ENCODE peak calls at places on chromosome X, in seven cellular contexts. W is fibroblast of the aortic adventitia, Y is AG04449, Q is choroid plexus epithelial cell, P is fibroblast of pulmonary artery, X is upper lobe of right lung, H is stomach. R is an unnamed sample.
A peak's percentile ranks its signal among the peaks of the same experiment; 100 is the strongest.

GRCh38 chrX:8848921-8849320 is 47.7 kb upstream of the FAM9A start:
- DNase-seq in Q (peak; percentile 36), W (peak; percentile 20), P (peak; percentile 34), H (no peak), Y (no peak), X (no peak), R (no peak)

GRCh38 chrX:110021180-110022022 is 18.5 kb downstream of the TMEM164 start:
- DNase-seq in Y (no peak), W (peak; percentile 84), Q (peak; percentile 57), P (peak; percentile 79), H (no peak), X (no peak), R (peak; percentile 97)

GRCh38 chrX:65750674-65751469 is 83.4 kb downstream of the MSN start:
- DNase-seq in Y (no peak), W (no peak), Q (no peak), X (no peak), H (no peak), P (no peak), R (no peak)

GRCh38 chrX:10496345-10496965 is 123.9 kb downstream of the MID1 start:
- DNase-seq in H (no peak), P (peak; percentile 90), Q (peak; percentile 90), W (peak; percentile 90), X (no peak), Y (peak; percentile 65), R (peak; percentile 52)

GRCh38 chrX:19674041-19674769 is 158.9 kb upstream of the MAP3K15 start:
- DNase-seq in Q (no peak), Y (no peak), H (no peak), P (no peak), W (no peak), X (no peak), R (no peak)

GRCh38 chrX:150768580-150769190 is 75.5 kb downstream of the MTMR1 start:
- DNase-seq in H (no peak), X (no peak), Q (no peak), Y (no peak), W (no peak), P (no peak), R (no peak)

GRCh38 chrX:140180585-140180984 is 215.3 kb upstream of the CXorf66 start:
- DNase-seq in H (no peak), Q (peak; percentile 68), X (no peak), P (peak; percentile 66), Y (no peak), W (peak; percentile 86), R (peak; percentile 68)

GRCh38 chrX:40174594-40175415 is 77.0 kb upstream of the BCOR start:
- DNase-seq in W (no peak), Y (no peak), X (peak; percentile 76), H (peak; percentile 51), Q (peak; percentile 68), P (peak; percentile 50), R (no peak)

GRCh38 chrX:64205441-64205734 is at the start of gene AMER1:
- DNase-seq in W (no peak), Q (no peak), P (no peak), H (no peak), X (no peak), Y (no peak), R (no peak)

GRCh38 chrX:40243699-40244098 is 145.9 kb upstream of the BCOR start:
- DNase-seq in X (no peak), Q (no peak), W (no peak), Y (no peak), H (no peak), P (no peak), R (no peak)

GRCh38 chrX:85569691-85570090 is 190.2 kb upstream of the POF1B start:
- DNase-seq in Y (no peak), W (no peak), H (no peak), Q (no peak), X (no peak), P (no peak), R (no peak)

GRCh38 chrX:111568356-111568755 is 56.9 kb downstream of the SERTM2 start:
- DNase-seq in W (peak; percentile 1), Q (peak; percentile 54), X (no peak), H (no peak), Y (no peak), P (peak; percentile 25), R (no peak)

GRCh38 chrX:2640436-2641150 is 50.5 kb upstream of the CD99 start:
- DNase-seq in W (peak; percentile 30), Q (peak; percentile 58), H (no peak), X (no peak), P (peak; percentile 25), Y (no peak), R (no peak)

GRCh38 chrX:46326161-46326560 is 219.1 kb downstream of the ZNF674 start:
- DNase-seq in X (no peak), Q (peak; percentile 5), Y (no peak), W (peak; percentile 30), P (peak; percentile 26), H (no peak), R (no peak)

GRCh38 chrX:40147399-40148188 is 49.8 kb upstream of the BCOR start:
- DNase-seq in H (no peak), W (no peak), Y (no peak), X (no peak), Q (no peak), P (no peak), R (no peak)

GRCh38 chrX:150219374-150220185 is 143.5 kb upstream of the MAMLD1 start:
- DNase-seq in X (no peak), P (no peak), Q (no peak), H (no peak), Y (no peak), W (peak; percentile 31), R (peak; percentile 33)

GRCh38 chrX:43808231-43808630 is 74.0 kb downstream of the MAOB start:
- DNase-seq in W (no peak), Q (no peak), P (no peak), Y (no peak), H (no peak), X (no peak), R (no peak)

GRCh38 chrX:43961699-43962098 is 11.5 kb downstream of the NDP start:
- DNase-seq in Y (no peak), X (no peak), Q (no peak), P (no peak), H (no peak), W (no peak), R (no peak)

DNA sequence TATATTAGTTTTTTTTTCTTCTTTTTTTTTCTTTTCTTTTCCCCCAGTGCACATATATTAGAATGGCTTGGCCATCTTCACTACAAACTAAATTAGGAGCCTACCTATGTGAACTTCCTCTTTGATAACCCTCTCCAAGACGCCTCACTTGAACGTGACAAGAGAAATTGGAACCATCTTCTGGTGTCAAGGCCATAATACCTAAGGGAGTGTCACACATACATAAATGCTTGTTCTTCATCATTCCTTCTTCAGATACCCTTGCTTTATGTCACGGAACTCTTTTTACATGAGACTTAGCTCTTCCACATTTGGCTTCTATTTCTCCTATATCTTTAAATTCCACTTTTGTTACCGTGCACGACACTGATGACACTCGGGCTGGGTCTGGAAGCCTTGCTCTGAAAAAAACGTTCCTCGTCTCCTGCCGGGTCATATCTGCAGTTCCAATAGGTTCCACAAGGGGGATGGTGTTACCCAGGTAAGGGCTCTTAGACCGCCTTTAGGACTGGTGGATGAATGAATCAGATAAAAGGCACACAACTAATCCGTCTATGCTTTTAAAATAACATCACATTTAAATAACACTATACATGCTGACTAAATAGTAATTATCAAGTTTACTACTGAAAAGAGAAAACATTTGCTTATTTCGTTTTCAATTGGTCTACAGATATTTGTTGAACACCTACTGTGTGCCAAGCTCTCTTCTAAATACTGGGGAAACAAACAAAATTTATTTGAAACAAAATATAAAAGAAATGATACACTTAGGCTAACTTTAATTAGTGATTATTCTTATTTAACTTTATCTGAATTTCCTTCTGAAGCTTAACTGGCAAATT is 19.9 kb downstream of the DGAT2L6 start:
- DNase-seq in H (peak; percentile 51), Q (peak; percentile 73), Y (no peak), W (peak; percentile 67), P (peak; percentile 61), X (no peak), R (peak; percentile 16)
- TF ChIP-seq CTCF in H (peak; percentile 52), Q (peak; percentile 76), Y (peak; percentile 46), W (peak; percentile 79), P (peak; percentile 72), X (peak; percentile 64), R (peak; percentile 77)

DNA sequence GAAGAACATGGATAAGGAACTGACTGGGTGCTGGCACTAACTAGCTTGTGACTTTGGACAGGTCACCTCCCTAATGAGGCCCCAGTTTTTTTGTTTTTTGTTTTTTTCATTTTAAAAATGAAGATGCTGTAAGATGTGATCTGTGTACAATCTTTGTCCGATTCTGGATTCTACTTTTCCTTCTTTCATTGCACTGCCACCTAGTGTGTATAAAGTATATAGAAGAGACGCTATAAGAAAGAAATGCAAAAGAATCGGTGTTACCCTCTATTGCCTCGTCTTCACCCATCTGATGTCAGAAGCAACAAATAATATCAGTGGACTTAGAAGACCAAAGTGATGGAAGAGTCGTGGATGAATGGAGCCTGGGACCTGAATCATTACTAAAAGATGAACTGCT is 58.6 kb upstream of the P2RY10 start:
- DNase-seq in X (no peak), H (no peak), Y (no peak), Q (peak; percentile 25), W (peak; percentile 28), P (peak; percentile 11), R (no peak)
- TF ChIP-seq CTCF in X (peak; percentile 23), H (peak; percentile 14), Y (peak; percentile 17), Q (peak; percentile 36), W (peak; percentile 18), P (peak; percentile 26), R (peak; percentile 9)

GRCh38 chrX:153662266-153662665 is 11.3 kb downstream of the PNCK start:
- DNase-seq in W (peak; percentile 20), X (peak; percentile 73), H (peak; percentile 63), Y (no peak), P (peak; percentile 35), Q (peak; percentile 39), R (no peak)
- TF ChIP-seq CTCF in W (peak; percentile 40), X (peak; percentile 45), H (peak; percentile 16), Y (no peak), P (peak; percentile 38), Q (peak; percentile 59), R (peak; percentile 40)

DNA sequence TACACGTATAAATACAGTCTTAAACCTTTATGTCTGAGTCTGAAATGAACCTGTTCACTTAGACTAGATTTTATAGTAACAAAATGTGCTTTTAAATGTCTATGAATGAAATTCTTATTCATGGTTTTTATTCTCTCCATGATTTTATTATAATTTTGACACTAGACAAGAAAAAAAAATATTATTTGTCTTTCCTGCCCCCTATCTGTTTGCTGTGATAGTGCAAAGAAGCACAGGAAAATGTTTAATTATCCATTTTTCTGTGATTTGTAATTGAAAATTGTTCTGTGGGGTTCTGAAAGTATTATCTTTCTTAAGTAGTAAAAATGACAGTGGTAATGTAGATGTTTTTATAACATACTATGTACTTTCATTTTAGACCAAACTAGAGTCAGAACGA is 52.0 kb downstream of the INTS6L start:
- DNase-seq in W (peak; percentile 10), X (no peak), H (no peak), Q (peak; percentile 10), Y (no peak), P (peak; percentile 5), R (no peak)
- TF ChIP-seq CTCF in W (peak; percentile 61), X (peak; percentile 37), H (peak; percentile 7), Q (peak; percentile 49), Y (no peak), P (peak; percentile 48), R (peak; percentile 45)

DNA sequence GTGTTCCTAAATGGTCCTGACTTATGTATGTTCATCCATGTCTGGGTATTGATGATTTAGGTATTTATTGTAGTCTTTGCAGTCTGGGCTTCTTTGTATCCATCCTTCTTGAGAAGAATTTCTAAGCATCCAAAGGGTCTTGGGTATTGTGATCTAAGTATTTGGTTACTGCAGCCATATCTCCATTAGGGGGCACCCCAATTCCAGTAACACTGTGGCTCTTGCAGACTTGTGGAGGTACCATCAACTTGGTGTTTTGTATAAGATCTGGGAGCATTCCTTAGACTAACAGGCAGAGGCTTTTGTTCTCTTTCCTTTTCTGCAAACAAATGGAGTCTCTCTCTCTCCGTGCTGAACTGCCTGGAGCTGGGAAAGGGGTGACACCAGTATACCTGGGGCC is 113.7 kb upstream of the NEXMIF start:
- DNase-seq in Q (peak; percentile 33), Y (no peak), W (peak; percentile 30), H (no peak), P (peak; percentile 46), X (no peak), R (no peak)
- TF ChIP-seq CTCF in Q (peak; percentile 36), Y (peak; percentile 4), W (peak; percentile 29), H (no peak), P (peak; percentile 34), X (peak; percentile 25), R (peak; percentile 31)